ENCODE peak calls at places on chromosomes 12 and 14, in six cellular contexts. B is ovary, D is GM12864, M is HL-60, U is lower leg skin, L is nephron progenitor cell. W is an unnamed sample.

GRCh38 chr14:74548881-74549280 is 55.3 kb downstream of the ISCA2 start:
- DNase-seq in B (no peak), D (no peak), M (no peak), U (peak), L (no peak), W (no peak)

GRCh38 chr12:123973552-123974341 is 732 bp downstream of the ZNF664 start:
- DNase-seq in B (peak), D (no peak), M (no peak), U (peak), L (peak), W (peak)

GRCh38 chr14:63438065-63438757 is 105.0 kb downstream of the PPP2R5E start:
- DNase-seq in B (peak), D (no peak), M (no peak), U (peak), L (no peak), W (no peak)

GRCh38 chr12:28158353-28158752 is 31.9 kb upstream of the CCDC91 start:
- DNase-seq in B (no peak), D (no peak), M (no peak), U (no peak), L (no peak), W (no peak)

GRCh38 chr12:78719721-78720120 is 144.9 kb upstream of the SYT1 start:
- DNase-seq in B (no peak), D (no peak), M (no peak), U (no peak), L (no peak), W (no peak)

GRCh38 chr12:125453751-125454150 is 388.5 kb downstream of the AACS start:
- DNase-seq in B (no peak), D (no peak), M (no peak), U (no peak), L (no peak), W (no peak)

GRCh38 chr12:81573228-81573627 is 185.9 kb downstream of the PPFIA2 start:
- DNase-seq in B (no peak), D (no peak), M (no peak), U (no peak), L (no peak), W (no peak)

GRCh38 chr12:112112423-112113132 is 4.0 kb upstream of the NAA25 start:
- DNase-seq in B (no peak), D (no peak), M (no peak), U (peak), L (no peak), W (no peak)

GRCh38 chr12:114858388-114859146 is 174.6 kb upstream of the TBX3 start:
- DNase-seq in B (no peak), D (no peak), M (no peak), U (no peak), L (no peak), W (no peak)

GRCh38 chr14:61653507-61653906 is 41.8 kb upstream of the HIF1A start:
- DNase-seq in B (peak), D (no peak), M (no peak), U (no peak), L (no peak), W (no peak)

GRCh38 chr14:61341275-61342210 is 20.2 kb downstream of the PRKCH start:
- DNase-seq in B (no peak), D (no peak), M (no peak), U (no peak), L (no peak), W (no peak)

GRCh38 chr12:6198556-6198955 is 1.6 kb upstream of the CD9 start:
- DNase-seq in B (no peak), D (no peak), M (no peak), U (peak), L (no peak), W (no peak)

GRCh38 chr14:68941820-68942219 is 37.3 kb downstream of the ACTN1 start:
- DNase-seq in B (no peak), D (no peak), M (no peak), U (peak), L (no peak), W (no peak)

GRCh38 chr12:87142346-87142745 is 886.2 kb upstream of the MGAT4C start:
- DNase-seq in B (no peak), D (no peak), M (no peak), U (no peak), L (no peak), W (no peak)

GRCh38 chr14:102046337-102047278 is 40.2 kb downstream of the HSP90AA1 start:
- DNase-seq in B (peak), D (no peak), M (peak), U (peak), L (peak), W (peak)

GRCh38 chr14:77761205-77761931 is 412 bp upstream of the SNW1 start:
- DNase-seq in B (peak), D (peak), M (no peak), U (no peak), L (peak), W (no peak)

GRCh38 chr14:99475660-99476059 is 5.0 kb downstream of the SETD3 start:
- DNase-seq in B (no peak), D (no peak), M (no peak), U (no peak), L (no peak), W (no peak)

GRCh38 chr12:84814664-84815245 is 97.8 kb downstream of the SLC6A15 start:
- DNase-seq in B (no peak), D (no peak), M (no peak), U (no peak), L (no peak), W (no peak)

GRCh38 chr14:92914087-92914656 is 8.8 kb upstream of the CHGA start:
- DNase-seq in B (no peak), D (no peak), M (peak), U (no peak), L (peak), W (no peak)

GRCh38 chr14:60197629-60198318 is 32.6 kb upstream of the DHRS7 start:
- DNase-seq in B (no peak), D (no peak), M (no peak), U (no peak), L (no peak), W (no peak)

GRCh38 chr12:8949525-8950286 is at the start of gene M6PR:
- DNase-seq in B (peak), D (peak), M (peak), U (peak), L (peak), W (peak)

GRCh38 chr12:24304285-24304684 is 354.8 kb upstream of the SOX5 start:
- DNase-seq in B (no peak), D (no peak), M (no peak), U (no peak), L (no peak), W (no peak)

GRCh38 chr12:12387521-12387920 is 30.6 kb downstream of the BORCS5 start:
- DNase-seq in B (no peak), D (no peak), M (no peak), U (no peak), L (no peak), W (no peak)

GRCh38 chr12:106118-106561 is 39.6 kb downstream of the IQSEC3 start:
- DNase-seq in B (no peak), D (peak), M (no peak), U (no peak), L (no peak), W (peak)

GRCh38 chr14:81235096-81235495 is 14.3 kb upstream of the GTF2A1 start:
- DNase-seq in B (no peak), D (no peak), M (no peak), U (no peak), L (no peak), W (peak)

GRCh38 chr12:113359133-113359938 is 949 bp downstream of the PLBD2 start:
- DNase-seq in B (peak), D (no peak), M (no peak), U (peak), L (no peak), W (no peak)

GRCh38 chr14:105491366-105492006 is 440 bp downstream of the TEDC1 start:
- DNase-seq in B (peak), D (peak), M (peak), U (peak), L (peak), W (peak)

GRCh38 chr14:102878970-102879460 is 43.4 kb upstream of the AMN start:
- DNase-seq in B (no peak), D (no peak), M (no peak), U (peak), L (no peak), W (no peak)

GRCh38 chr14:90656986-90657385 is 159.2 kb downstream of the TTC7B start:
- DNase-seq in B (no peak), D (no peak), M (no peak), U (no peak), L (no peak), W (no peak)

GRCh38 chr14:76918751-76919421 is 92.7 kb downstream of the LRRC74A start:
- DNase-seq in B (peak), D (no peak), M (no peak), U (peak), L (peak), W (no peak)

GRCh38 chr14:23492618-23493272 is 23.2 kb downstream of the NGDN start:
- DNase-seq in B (no peak), D (no peak), M (no peak), U (no peak), L (no peak), W (no peak)

GRCh38 chr12:93742086-93742934 is 65.1 kb downstream of the CRADD start:
- DNase-seq in B (peak), D (no peak), M (no peak), U (peak), L (peak), W (peak)

GRCh38 chr14:64423987-64424386 is 35.8 kb downstream of the MTHFD1 start:
- DNase-seq in B (no peak), D (no peak), M (no peak), U (no peak), L (no peak), W (no peak)

GRCh38 chr14:89027097-89027740 is 202.8 kb downstream of the TTC8 start:
- DNase-seq in B (peak), D (no peak), M (no peak), U (peak), L (peak), W (peak)

GRCh38 chr14:74907744-74908143 is 15.3 kb downstream of the RPS6KL1 start:
- DNase-seq in B (peak), D (no peak), M (no peak), U (no peak), L (no peak), W (no peak)

GRCh38 chr14:56118611-56119181 is 485 bp downstream of the PELI2 start:
- DNase-seq in B (peak), D (no peak), M (no peak), U (no peak), L (peak), W (peak)

GRCh38 chr12:16545836-16546235 is 60.1 kb downstream of the LMO3 start:
- DNase-seq in B (no peak), D (no peak), M (no peak), U (no peak), L (no peak), W (no peak)

GRCh38 chr12:43290836-43291235 is 261.2 kb downstream of the ADAMTS20 start:
- DNase-seq in B (no peak), D (no peak), M (no peak), U (no peak), L (no peak), W (no peak)

DNA sequence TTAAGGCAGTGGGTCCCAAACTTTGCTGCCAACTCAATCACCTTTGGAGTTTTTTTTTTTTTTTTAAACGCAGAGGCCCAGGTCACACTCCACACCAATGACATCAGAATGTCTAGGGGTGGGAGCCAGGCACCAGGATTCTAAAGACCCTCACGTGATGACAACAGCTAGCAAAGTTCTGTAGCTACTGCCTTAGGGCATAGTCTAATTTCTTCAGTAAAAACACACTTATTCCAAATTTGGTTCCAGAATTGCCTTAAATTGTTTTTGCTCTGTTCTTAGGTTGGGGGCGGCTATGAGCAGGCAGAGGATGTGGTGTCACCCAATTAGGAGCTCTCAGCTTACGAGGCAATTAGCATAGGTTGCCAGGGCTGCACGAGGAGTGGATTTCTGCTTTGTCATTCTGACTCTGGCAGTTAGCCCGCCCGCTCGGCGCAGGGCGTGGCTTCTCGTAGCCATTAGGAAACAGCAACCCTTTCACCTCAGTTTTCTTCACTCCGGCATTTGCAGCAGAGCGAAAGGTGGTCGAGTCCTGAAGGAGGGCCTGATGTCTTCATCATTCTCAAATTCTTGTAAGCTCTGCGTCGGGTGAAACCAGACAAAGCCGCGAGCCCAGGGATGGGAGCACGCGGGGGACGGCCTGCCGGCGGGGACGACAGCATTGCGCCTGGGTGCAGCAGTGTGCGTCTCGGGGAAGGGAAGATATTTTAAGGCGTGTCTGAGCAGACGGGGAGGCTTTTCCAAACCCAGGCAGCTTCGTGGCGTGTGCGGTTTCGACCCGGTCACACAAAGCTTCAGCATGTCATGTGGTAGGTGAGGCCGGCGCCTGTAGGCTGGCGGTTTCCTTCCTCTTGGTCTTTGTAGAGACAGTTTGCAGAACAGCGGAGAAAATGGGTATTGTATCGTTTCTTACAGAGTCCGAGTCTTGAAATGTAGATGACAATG is 16.7 kb upstream of the EID3 start:
- DNase-seq in B (peak), D (peak), M (peak), U (peak), L (peak), W (peak)
- TF ChIP-seq CTCF in B (no peak), D (no peak), M (no peak), U (no peak), L (no peak), W (no peak)

GRCh38 chr12:55515696-55516095 is 23.5 kb downstream of the OR6C68 start:
- DNase-seq in B (no peak), D (no peak), M (no peak), U (no peak), L (no peak), W (no peak)
- TF ChIP-seq CTCF in B (no peak), D (peak), M (peak), U (no peak), L (peak), W (no peak)

GRCh38 chr14:91911474-91912032 is 35.9 kb downstream of the FBLN5 start:
- DNase-seq in B (no peak), D (peak), M (peak), U (no peak), L (peak), W (peak)
- TF ChIP-seq CTCF in B (no peak), D (peak), M (peak), U (no peak), L (peak), W (peak)

DNA sequence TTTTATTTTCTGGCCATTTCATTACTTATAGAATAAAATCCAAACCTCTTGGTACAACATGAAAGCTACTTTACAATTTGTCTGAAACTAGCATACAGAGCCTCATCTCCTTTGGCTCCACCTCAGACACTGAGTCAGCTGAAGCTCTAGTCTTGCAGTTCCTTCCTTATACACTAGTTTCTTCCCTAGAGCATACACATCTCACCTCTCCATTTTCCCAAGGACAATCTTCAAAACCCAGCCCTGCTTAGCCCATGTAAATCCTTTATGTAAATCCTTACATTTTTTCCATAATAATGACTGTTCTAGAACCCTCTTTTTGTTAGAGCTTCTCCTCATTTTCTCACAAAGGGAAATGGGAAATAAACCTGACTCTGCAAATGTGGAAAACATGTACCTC is 463.4 kb downstream of the SLC16A7 start:
- DNase-seq in B (no peak), D (no peak), M (no peak), U (no peak), L (no peak), W (no peak)
- TF ChIP-seq CTCF in B (no peak), D (no peak), M (no peak), U (no peak), L (no peak), W (no peak)

GRCh38 chr12:105384220-105384619 is 53.7 kb downstream of the C12orf75 start:
- DNase-seq in B (no peak), D (no peak), M (no peak), U (no peak), L (no peak), W (no peak)

GRCh38 chr12:105377077-105377476 is 46.6 kb downstream of the C12orf75 start:
- DNase-seq in B (no peak), D (no peak), M (no peak), U (no peak), L (no peak), W (no peak)

GRCh38 chr12:105382771-105383632 is 52.5 kb downstream of the C12orf75 start:
- DNase-seq in B (no peak), D (peak), M (no peak), U (no peak), L (peak), W (peak)

DNA sequence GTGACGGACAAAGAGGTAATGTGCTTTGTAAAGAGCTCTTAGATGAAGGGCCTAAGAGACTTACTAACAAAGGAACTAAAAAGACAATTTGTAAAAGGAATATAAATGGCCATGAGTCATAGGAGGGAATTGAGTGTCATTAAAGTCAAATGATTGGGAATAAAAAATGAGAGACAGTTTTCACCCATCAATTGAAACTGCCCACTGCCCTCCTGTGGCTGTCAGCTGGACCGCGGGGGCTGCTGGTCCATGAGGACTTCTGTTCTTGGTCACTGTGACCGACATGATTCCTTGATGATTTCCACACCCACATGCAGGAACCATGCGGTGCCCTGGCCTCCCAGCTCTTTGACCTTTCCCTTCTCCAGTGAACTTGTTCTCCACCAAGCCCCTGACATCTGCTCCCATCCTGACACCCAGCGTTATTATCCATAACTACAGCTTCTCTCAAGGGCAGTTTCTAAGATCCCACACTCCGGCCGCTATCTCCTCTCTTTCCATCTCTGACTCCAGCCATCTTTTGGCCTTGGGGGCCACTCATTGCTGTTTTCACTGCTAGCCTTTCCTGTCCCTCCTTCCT is 48.4 kb downstream of the C12orf75 start:
- DNase-seq in B (no peak), D (no peak), M (no peak), U (no peak), L (no peak), W (no peak)
- TF ChIP-seq CTCF in B (no peak), D (peak), M (no peak), U (no peak), L (no peak), W (peak)

GRCh38 chr12:52319097-52319496 is 2.1 kb downstream of the KRT83 start:
- DNase-seq in B (no peak), D (no peak), M (no peak), U (peak), L (no peak), W (no peak)
- TF ChIP-seq CTCF in B (no peak), D (no peak), M (no peak), U (no peak), L (no peak), W (no peak)

GRCh38 chr12:121223283-121223946 is 13.5 kb downstream of the P2RX4 start:
- DNase-seq in B (no peak), D (no peak), M (no peak), U (no peak), L (no peak), W (no peak)
- TF ChIP-seq CTCF in B (no peak), D (peak), M (peak), U (no peak), L (no peak), W (peak)

W was measured in GM10248.